ENCODE peak calls at places on chromosomes 12 and 14, in ten cellular contexts. C, F, E, N, M, I, Q, B, O and Z are unnamed samples. For H3K9me2 and H3K36me3, the result is how much of the 10 kb centered on the place peaks cover.

GRCh38 chr14:19949218-19949617 is 18.5 kb downstream of the OR4K1 start:
- DNase-seq in N (no peak), M (no peak), O (no peak), E (no peak), I (no peak), Q (no peak), C (no peak), B (no peak), F (no peak), Z (no peak)

GRCh38 chr12:121578230-121579189 is 2.3 kb downstream of the KDM2B start:
- DNase-seq in M (no peak), O (no peak), C (no peak), Q (no peak), I (peak), F (no peak), E (peak), B (peak), N (no peak), Z (peak)

GRCh38 chr12:19248929-19249602 is 119.5 kb downstream of the PLEKHA5 start:
- DNase-seq in F (no peak), I (peak), E (no peak), M (no peak), C (no peak), O (no peak), Q (no peak), B (no peak), N (no peak), Z (no peak)

GRCh38 chr14:61388173-61388975 is 67.0 kb downstream of the PRKCH start:
- DNase-seq in Q (peak), O (peak), B (no peak), E (no peak), I (peak), M (peak), N (no peak), F (peak), C (no peak), Z (no peak)

GRCh38 chr12:115920395-115921183 is 356.9 kb downstream of the MED13L start:
- DNase-seq in F (no peak), O (no peak), I (peak), B (no peak), E (no peak), C (no peak), N (no peak), Q (peak), M (no peak), Z (no peak)

GRCh38 chr14:26808407-26808806 is 210.6 kb upstream of the NOVA1 start:
- DNase-seq in N (no peak), C (no peak), Q (no peak), I (peak), M (peak), F (no peak), O (no peak), E (no peak), B (no peak), Z (no peak)

GRCh38 chr14:80621701-80622100 is 319.8 kb downstream of the CEP128 start:
- DNase-seq in Q (no peak), E (no peak), C (no peak), F (peak), O (no peak), I (peak), B (no peak), M (peak), N (no peak), Z (no peak)

GRCh38 chr14:69985456-69985855 is 106.2 kb downstream of the SMOC1 start:
- DNase-seq in I (peak), C (peak), F (no peak), B (no peak), E (no peak), N (no peak), Q (no peak), O (no peak), M (no peak), Z (no peak)

GRCh38 chr12:6632026-6632978 is 3.5 kb downstream of the LPAR5 start:
- DNase-seq in F (no peak), E (no peak), Q (peak), B (peak), C (peak), M (no peak), O (peak), N (no peak), I (no peak), Z (peak)

GRCh38 chr14:99612737-99613330 is 8.8 kb upstream of the CCDC85C start:
- DNase-seq in N (no peak), E (no peak), C (peak), I (peak), O (no peak), M (no peak), B (no peak), Q (no peak), F (no peak), Z (no peak)

GRCh38 chr12:19190292-19191031 is 60.9 kb downstream of the PLEKHA5 start:
- DNase-seq in F (no peak), M (peak), I (peak), N (no peak), E (no peak), C (no peak), Q (peak), O (no peak), B (no peak), Z (no peak)

GRCh38 chr14:98177551-98177950 is 1094.4 kb downstream of the BCL11B start:
- DNase-seq in O (no peak), I (no peak), Q (no peak), F (no peak), N (no peak), C (no peak), B (no peak), M (no peak), E (no peak), Z (no peak)

GRCh38 chr12:98741229-98741614 is 96.1 kb downstream of the APAF1 start:
- DNase-seq in Q (no peak), E (no peak), O (no peak), M (peak), F (no peak), B (no peak), C (no peak), N (no peak), I (peak), Z (no peak)

GRCh38 chr14:105878125-105878524 is 351.7 kb downstream of the TMEM121 start:
- DNase-seq in Q (no peak), F (no peak), O (no peak), E (no peak), M (no peak), N (no peak), I (no peak), C (no peak), B (no peak), Z (no peak)

GRCh38 chr12:132783917-132784531 is 22.4 kb upstream of the ANKLE2 start:
- DNase-seq in C (no peak), M (no peak), O (no peak), B (no peak), F (no peak), Q (no peak), N (no peak), E (no peak), I (no peak), Z (no peak)

GRCh38 chr12:5661820-5662219 is 229.9 kb downstream of the NTF3 start:
- DNase-seq in B (no peak), C (peak), N (no peak), F (no peak), M (no peak), E (no peak), O (no peak), Q (no peak), I (no peak), Z (no peak)

GRCh38 chr12:117590386-117590785 is 229.0 kb upstream of the NOS1 start:
- DNase-seq in O (no peak), E (no peak), C (no peak), Q (no peak), N (no peak), B (no peak), M (no peak), F (no peak), I (no peak), Z (no peak)

GRCh38 chr12:131116437-131117117 is 162.9 kb downstream of the ADGRD1 start:
- DNase-seq in B (peak), Q (no peak), N (no peak), M (peak), E (peak), O (no peak), F (no peak), C (peak), I (peak), Z (no peak)

GRCh38 chr12:3129301-3130052 is 52.3 kb downstream of the TSPAN9 start:
- DNase-seq in F (no peak), E (no peak), O (no peak), N (peak), B (no peak), M (no peak), C (no peak), I (peak), Q (no peak), Z (no peak)

GRCh38 chr14:70282666-70283065 is 76.8 kb downstream of the COX16 start:
- DNase-seq in I (no peak), M (no peak), O (no peak), Q (peak), F (no peak), C (no peak), E (no peak), B (no peak), N (no peak), Z (no peak)

GRCh38 chr14:101719708-101720107 is 41.8 kb upstream of the PPP2R5C start:
- DNase-seq in C (no peak), N (no peak), E (peak), Q (no peak), O (no peak), I (no peak), M (no peak), F (no peak), B (no peak), Z (no peak)

GRCh38 chr14:36271939-36272907 is 48.2 kb downstream of the MBIP start:
- DNase-seq in F (no peak), C (no peak), B (peak), I (peak), M (no peak), O (no peak), E (peak), Q (no peak), N (no peak), Z (no peak)

GRCh38 chr14:81137316-81137715 is 83.4 kb downstream of the GTF2A1 start:
- DNase-seq in O (no peak), F (no peak), N (no peak), I (peak), C (no peak), M (peak), E (no peak), B (peak), Q (no peak), Z (no peak)

GRCh38 chr12:116620085-116620734 is 61.0 kb downstream of the MAP1LC3B2 start:
- DNase-seq in I (no peak), F (no peak), N (no peak), Q (no peak), C (no peak), B (no peak), O (no peak), E (no peak), M (no peak), Z (no peak)

GRCh38 chr14:34883954-34884353 is 8.8 kb upstream of the BAZ1A start:
- DNase-seq in B (no peak), F (no peak), I (no peak), M (no peak), E (no peak), N (no peak), C (no peak), Q (no peak), O (no peak), Z (no peak)

DNA sequence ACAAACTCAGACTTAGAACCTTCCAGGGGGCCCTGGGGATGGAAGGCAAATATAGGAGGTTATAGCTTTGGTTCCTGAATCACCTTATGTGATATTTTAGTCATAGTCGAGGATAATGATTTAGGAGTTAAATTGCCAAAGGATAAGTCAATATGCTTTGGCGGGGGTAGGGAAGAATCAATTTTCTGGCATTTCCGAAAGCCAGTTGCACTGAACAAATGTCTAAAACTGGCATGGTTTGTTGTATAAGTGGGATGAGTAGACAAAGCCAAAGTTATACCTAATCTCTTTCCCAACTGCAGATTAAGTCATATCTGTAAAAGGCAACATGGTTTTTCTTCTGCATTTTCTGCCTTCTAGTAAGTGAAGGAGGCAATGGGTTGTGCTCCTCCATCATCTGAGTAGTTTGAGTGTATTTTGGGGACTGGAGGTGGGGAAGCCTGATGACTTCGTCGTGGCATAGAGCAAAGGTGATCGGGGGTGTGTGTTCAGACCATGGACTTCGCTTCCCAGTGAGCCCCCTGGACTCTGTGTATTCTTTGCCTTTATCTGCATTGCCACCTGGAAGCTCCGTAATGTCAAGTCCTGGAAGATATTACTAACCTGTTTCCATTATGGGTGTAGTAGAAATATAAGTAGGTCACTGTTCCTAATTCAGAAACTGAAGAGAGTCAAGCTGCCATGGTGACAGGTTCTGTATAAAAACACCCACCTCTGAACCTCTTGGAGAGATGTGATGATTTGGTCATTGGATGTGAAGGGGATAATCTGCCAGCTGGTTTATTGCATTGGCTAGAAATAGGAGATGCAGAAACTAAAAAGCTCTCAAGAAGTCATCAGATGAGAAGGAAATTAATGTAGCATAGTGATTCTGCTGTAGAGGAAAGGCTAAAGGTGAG is 24.5 kb downstream of the PPFIBP1 start:
- DNase-seq in B (no peak), C (no peak), N (no peak), O (no peak), Q (no peak), M (peak), I (peak), F (no peak), E (no peak), Z (no peak)
- H3K9me2 ChIP-seq in B (under half), C (under half), N (under half), O (under half), Q (under half), M (under half), I (under half), F (under half), E (under half), Z (under half)

DNA sequence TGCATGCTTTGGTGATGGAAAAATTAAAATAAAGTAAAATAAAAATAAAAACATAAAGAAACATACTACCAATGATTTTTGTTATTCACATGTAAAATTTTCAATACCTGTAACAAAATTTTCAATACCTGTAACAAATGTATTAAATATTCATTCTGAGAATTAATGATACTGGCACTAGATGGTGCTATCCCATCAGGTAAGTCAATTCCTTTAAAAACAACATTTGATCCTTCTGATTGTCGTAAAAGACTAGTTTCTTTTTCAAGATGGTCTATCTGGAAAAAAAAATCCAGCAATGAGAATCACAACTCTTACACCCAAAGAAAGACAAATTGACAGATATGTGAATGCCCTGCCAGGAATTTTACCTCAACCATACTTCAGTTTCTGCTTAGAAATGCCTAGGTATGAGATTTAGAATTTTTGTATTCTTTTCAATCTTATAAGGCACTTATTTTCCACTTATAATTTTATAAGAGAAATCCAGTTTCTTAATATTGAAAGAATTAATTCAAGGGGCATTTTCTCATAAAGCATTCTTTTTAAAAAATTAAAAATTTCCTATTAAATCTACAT is 30.7 kb downstream of the CEP290 start:
- DNase-seq in E (peak), M (peak), Q (peak), C (peak), I (peak), F (peak), B (peak), O (no peak), N (peak), Z (peak)
- H3K36me3 ChIP-seq in E (under half), M (under half), Q (under half), C (under half), I (under half), F (under half), B (half or more), O (under half), N (under half), Z (half or more)

GRCh38 chr14:91280129-91280528 is 35.6 kb upstream of the GPR68 start:
- DNase-seq in M (no peak), F (no peak), O (no peak), C (no peak), I (no peak), Q (no peak), B (no peak), N (no peak), E (no peak), Z (peak)
- H3K9me2 ChIP-seq in M (under half), F (under half), O (under half), C (under half), I (under half), Q (under half), B (under half), N (under half), E (under half), Z (under half)

GRCh38 chr12:69575346-69575745 is 9.9 kb upstream of the CCT2 start:
- DNase-seq in C (no peak), B (no peak), I (peak), M (no peak), O (no peak), F (no peak), Q (no peak), E (no peak), N (no peak), Z (no peak)

GRCh38 chr12:69566603-69567002 is 18.7 kb upstream of the CCT2 start:
- DNase-seq in O (no peak), C (no peak), N (no peak), B (no peak), M (no peak), Q (no peak), E (peak), F (no peak), I (no peak), Z (no peak)

GRCh38 chr12:69569236-69569635 is 16.0 kb upstream of the CCT2 start:
- DNase-seq in N (no peak), Q (no peak), C (no peak), M (peak), I (peak), B (no peak), O (no peak), F (no peak), E (no peak), Z (no peak)

GRCh38 chr12:69570545-69571399 is 14.5 kb upstream of the CCT2 start:
- DNase-seq in O (peak), C (peak), I (peak), N (peak), B (peak), M (peak), F (peak), Q (peak), E (peak), Z (peak)

DNA sequence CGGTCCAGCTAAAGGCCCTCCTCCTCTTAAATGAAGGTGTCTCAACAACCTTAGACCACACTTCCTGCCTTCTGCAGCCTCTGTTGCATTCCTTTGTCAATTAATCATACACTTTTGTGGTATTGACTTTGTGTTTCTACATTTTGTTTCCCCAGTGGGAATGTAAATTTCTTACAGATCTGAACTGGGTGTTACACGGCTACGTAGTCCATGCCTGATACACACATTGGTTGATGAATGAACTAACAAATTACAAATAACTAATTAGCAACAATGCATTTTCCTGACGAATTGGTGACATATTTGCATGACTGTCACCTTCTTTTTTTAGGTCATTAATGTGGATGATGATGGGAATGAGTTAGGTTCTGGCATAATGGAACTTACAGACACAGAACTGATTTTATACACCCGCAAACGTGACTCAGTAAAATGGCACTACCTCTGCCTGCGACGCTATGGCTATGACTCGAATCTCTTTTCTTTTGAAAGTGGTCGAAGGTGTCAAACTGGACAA is 15.2 kb upstream of the CCT2 start:
- DNase-seq in F (peak), M (peak), B (no peak), E (no peak), O (no peak), C (no peak), N (no peak), I (peak), Q (no peak), Z (no peak)
- H3K36me3 ChIP-seq in F (under half), M (under half), B (under half), E (under half), O (under half), C (under half), N (under half), I (under half), Q (under half), Z (under half)

GRCh38 chr14:88040141-88040540 is 35.2 kb downstream of the GPR65 start:
- DNase-seq in M (no peak), F (no peak), E (no peak), B (no peak), O (no peak), Q (no peak), N (no peak), C (no peak), I (no peak), Z (no peak)
- H3K9me2 ChIP-seq in M (under half), F (under half), E (under half), B (under half), O (under half), Q (under half), N (under half), C (under half), I (under half), Z (under half)

DNA sequence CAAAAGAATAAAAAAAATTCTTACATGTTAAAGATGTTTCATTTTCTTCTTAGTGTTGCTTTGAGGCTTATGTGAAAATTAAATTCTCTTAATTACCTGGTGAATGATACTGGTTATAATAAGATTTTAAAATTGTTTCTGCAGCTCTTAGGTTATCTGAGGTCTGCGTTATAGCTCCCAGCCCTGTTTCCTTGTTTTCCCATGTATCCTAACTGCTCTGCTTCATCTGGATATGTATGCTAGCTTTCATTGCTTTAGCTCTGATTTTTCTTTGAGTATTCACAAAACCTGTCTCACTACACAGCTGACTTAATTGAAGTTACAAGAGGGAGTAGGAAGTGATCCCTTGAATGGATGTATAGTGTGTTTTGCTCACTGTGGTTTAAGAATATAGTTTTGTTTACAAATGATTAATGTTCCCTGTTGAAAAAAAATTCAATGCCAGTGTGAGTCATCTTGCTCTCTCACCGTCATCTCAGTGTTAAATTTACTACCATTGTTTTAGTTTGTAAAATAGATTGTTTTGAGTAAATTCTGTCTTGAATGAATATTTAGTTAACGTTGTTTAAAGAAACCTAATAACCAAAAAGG is 26.8 kb downstream of the CPSF6 start:
- DNase-seq in M (peak), C (no peak), O (no peak), E (no peak), I (peak), Q (no peak), B (no peak), N (no peak), F (no peak), Z (no peak)
- H3K36me3 ChIP-seq in M (half or more), C (under half), O (under half), E (under half), I (half or more), Q (half or more), B (half or more), N (under half), F (under half), Z (half or more)

DNA sequence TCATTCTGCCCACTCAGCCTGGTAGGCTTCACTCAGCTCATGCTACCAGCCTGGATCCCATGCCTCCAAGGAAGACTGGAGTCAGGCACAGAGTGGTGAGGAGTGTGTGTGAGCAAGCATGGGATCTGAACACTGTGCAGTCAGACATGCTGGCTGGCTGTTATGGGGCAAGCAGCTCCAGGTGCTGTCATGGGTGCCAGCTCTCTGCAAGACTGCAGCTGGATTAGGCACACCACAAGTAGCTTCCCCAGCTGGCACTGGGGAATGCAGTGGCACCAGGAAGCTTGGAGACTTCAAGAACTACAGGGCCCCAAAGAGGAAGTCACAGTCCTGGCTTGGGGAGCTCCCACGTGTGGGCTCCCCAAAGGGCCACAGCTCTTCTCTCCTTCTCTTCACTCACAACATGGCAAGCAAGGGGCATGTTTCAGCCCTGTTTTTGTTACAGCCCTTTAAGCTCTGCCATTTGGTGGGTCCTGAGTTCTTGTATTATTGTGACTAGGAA is 202.5 kb downstream of the VRK1 start:
- DNase-seq in M (no peak), B (no peak), C (no peak), Q (peak), I (no peak), E (no peak), O (no peak), N (no peak), F (no peak), Z (no peak)
- H3K9me2 ChIP-seq in M (under half), B (under half), C (under half), Q (under half), I (under half), E (under half), O (under half), N (under half), F (under half), Z (under half)